ENCODE peak calls at places on chromosomes 7 and 10, in seven cellular contexts. H, T, Q, D, G, Z and Y are unnamed samples.

GRCh38 chr7:115260381-115260780 is 338.5 kb downstream of the MDFIC start:
- DNase-seq in H (no peak), T (no peak), Q (no peak), D (no peak), G (no peak), Z (peak; percentile 38), Y (no peak)

GRCh38 chr7:149820622-149821190 is 17.5 kb upstream of the ZNF862 start:
- DNase-seq in H (no peak), T (no peak), Q (no peak), D (no peak), G (peak; percentile 40), Z (no peak), Y (peak; percentile 9)

GRCh38 chr10:129466703-129467345 is at the start of gene MGMT:
- DNase-seq in H (peak; percentile 94), T (peak; percentile 85), Q (peak; percentile 97), D (peak; percentile 89), G (peak; percentile 99), Z (peak; percentile 92), Y (peak; percentile 95)

GRCh38 chr7:36742911-36743775 is 18.8 kb upstream of the AOAH start:
- DNase-seq in H (no peak), T (no peak), Q (no peak), D (no peak), G (no peak), Z (no peak), Y (no peak)

GRCh38 chr10:102289840-102290239 is 44.5 kb downstream of the GBF1 start:
- DNase-seq in H (no peak), T (no peak), Q (no peak), D (no peak), G (no peak), Z (no peak), Y (no peak)

GRCh38 chr10:12783326-12783725 is 218.2 kb downstream of the CCDC3 start:
- DNase-seq in H (no peak), T (no peak), Q (no peak), D (no peak), G (no peak), Z (no peak), Y (no peak)

GRCh38 chr7:95553939-95554338 is 42.4 kb downstream of the PDK4 start:
- DNase-seq in H (no peak), T (no peak), Q (no peak), D (no peak), G (no peak), Z (peak; percentile 35), Y (no peak)

GRCh38 chr10:10510179-10510578 is 507.5 kb upstream of the CELF2 start:
- DNase-seq in H (no peak), T (no peak), Q (no peak), D (no peak), G (no peak), Z (no peak), Y (no peak)

GRCh38 chr7:7972128-7972527 is 3.5 kb downstream of the GLCCI1 start:
- DNase-seq in H (no peak), T (no peak), Q (no peak), D (no peak), G (no peak), Z (no peak), Y (peak; percentile 29)

GRCh38 chr7:97187067-97187466 is 69.6 kb downstream of the SDHAF3 start:
- DNase-seq in H (no peak), T (peak; percentile 45), Q (no peak), D (no peak), G (no peak), Z (peak; percentile 21), Y (no peak)

GRCh38 chr10:16809074-16809718 is 8.0 kb downstream of the RSU1 start:
- DNase-seq in H (peak; percentile 31), T (peak; percentile 66), Q (peak; percentile 49), D (peak; percentile 58), G (peak; percentile 60), Z (peak; percentile 68), Y (peak; percentile 60)

GRCh38 chr10:117294735-117295134 is 53.8 kb downstream of the SLC18A2 start:
- DNase-seq in H (no peak), T (no peak), Q (no peak), D (no peak), G (no peak), Z (no peak), Y (no peak)

GRCh38 chr7:47827321-47827720 is 120.9 kb downstream of the PKD1L1 start:
- DNase-seq in H (no peak), T (no peak), Q (no peak), D (no peak), G (no peak), Z (no peak), Y (no peak)

GRCh38 chr10:20085115-20085514 is 268.9 kb downstream of the PLXDC2 start:
- DNase-seq in H (no peak), T (no peak), Q (no peak), D (no peak), G (no peak), Z (no peak), Y (no peak)

GRCh38 chr10:118447478-118447877 is 105.4 kb upstream of the FAM204A start:
- DNase-seq in H (no peak), T (no peak), Q (no peak), D (no peak), G (peak; percentile 60), Z (peak; percentile 61), Y (no peak)

GRCh38 chr7:128431221-128431620 is 21.4 kb upstream of the IMPDH1 start:
- DNase-seq in H (no peak), T (no peak), Q (no peak), D (no peak), G (no peak), Z (peak; percentile 67), Y (no peak)

GRCh38 chr7:93011351-93012294 is 106.2 kb downstream of the SAMD9 start:
- DNase-seq in H (no peak), T (peak; percentile 94), Q (peak; percentile 16), D (no peak), G (no peak), Z (peak; percentile 91), Y (no peak)

GRCh38 chr7:51011710-51012350 is 229.1 kb upstream of the GRB10 start:
- DNase-seq in H (no peak), T (no peak), Q (no peak), D (no peak), G (no peak), Z (no peak), Y (no peak)

GRCh38 chr10:59387951-59388431 is 25.6 kb upstream of the FAM13C start:
- DNase-seq in H (no peak), T (peak; percentile 94), Q (no peak), D (no peak), G (no peak), Z (peak; percentile 92), Y (no peak)

GRCh38 chr7:120805636-120806388 is 52.1 kb downstream of the TSPAN12 start:
- DNase-seq in H (peak; percentile 37), T (peak; percentile 52), Q (peak; percentile 74), D (peak; percentile 73), G (no peak), Z (peak; percentile 74), Y (peak; percentile 59)

GRCh38 chr7:45570797-45571196 is 3.4 kb upstream of the ADCY1 start:
- DNase-seq in H (no peak), T (no peak), Q (no peak), D (no peak), G (no peak), Z (no peak), Y (no peak)

GRCh38 chr7:117781707-117782106 is 91.5 kb downstream of the CTTNBP2 start:
- DNase-seq in H (no peak), T (peak; percentile 12), Q (no peak), D (no peak), G (no peak), Z (no peak), Y (no peak)

GRCh38 chr10:75295901-75296441 is 60.2 kb upstream of the COMTD1 start:
- DNase-seq in H (no peak), T (no peak), Q (no peak), D (no peak), G (no peak), Z (peak; percentile 13), Y (no peak)

GRCh38 chr10:48780341-48780740 is 95.7 kb downstream of the WDFY4 start:
- DNase-seq in H (no peak), T (no peak), Q (no peak), D (no peak), G (no peak), Z (no peak), Y (no peak)

GRCh38 chr10:89476150-89476549 is 59.2 kb downstream of the SLC16A12 start:
- DNase-seq in H (no peak), T (no peak), Q (no peak), D (no peak), G (no peak), Z (no peak), Y (no peak)

GRCh38 chr7:28840515-28841125 is 117.5 kb downstream of the TRIL start:
- DNase-seq in H (no peak), T (peak; percentile 8), Q (peak; percentile 23), D (no peak), G (no peak), Z (peak; percentile 21), Y (no peak)

GRCh38 chr10:77715081-77715480 is 77.5 kb upstream of the KCNMA1 start:
- DNase-seq in H (no peak), T (no peak), Q (no peak), D (no peak), G (no peak), Z (no peak), Y (no peak)
- TF ChIP-seq CTCF in H (peak; percentile 24), T (peak; percentile 39), Q (peak; percentile 23), D (peak; percentile 33), G (no peak), Z (no peak), Y (no peak)

GRCh38 chr10:71319800-71320392 is 837 bp downstream of the SLC29A3 start:
- DNase-seq in H (no peak), T (no peak), Q (no peak), D (no peak), G (no peak), Z (no peak), Y (no peak)
- TF ChIP-seq CTCF in H (no peak), T (no peak), Q (no peak), D (peak; percentile 19), G (no peak), Z (no peak), Y (no peak)

GRCh38 chr7:26291251-26291650 is 411 bp upstream of the SNX10 start:
- DNase-seq in H (no peak), T (no peak), Q (no peak), D (no peak), G (no peak), Z (no peak), Y (no peak)

GRCh38 chr7:26293569-26294308 is 2.1 kb downstream of the SNX10 start:
- DNase-seq in H (no peak), T (no peak), Q (no peak), D (no peak), G (no peak), Z (no peak), Y (no peak)

GRCh38 chr7:26292768-26293560 is 1.3 kb downstream of the SNX10 start:
- DNase-seq in H (no peak), T (no peak), Q (no peak), D (no peak), G (no peak), Z (no peak), Y (no peak)

GRCh38 chr7:26295015-26295414 is 3.4 kb downstream of the SNX10 start:
- DNase-seq in H (no peak), T (no peak), Q (no peak), D (no peak), G (no peak), Z (no peak), Y (no peak)

GRCh38 chr7:26291699-26292538 is at the start of gene SNX10:
- DNase-seq in H (peak; percentile 59), T (no peak), Q (peak; percentile 79), D (peak; percentile 27), G (peak; percentile 75), Z (peak; percentile 34), Y (peak; percentile 60)
- TF ChIP-seq CTCF in H (peak; percentile 44), T (no peak), Q (no peak), D (no peak), G (no peak), Z (peak; percentile 23), Y (no peak)

GRCh38 chr7:4876586-4876985 is 6.9 kb downstream of the RADIL start:
- DNase-seq in H (no peak), T (no peak), Q (no peak), D (no peak), G (no peak), Z (no peak), Y (no peak)
- TF ChIP-seq CTCF in H (no peak), T (no peak), Q (no peak), D (no peak), G (no peak), Z (no peak), Y (no peak)